ENCODE peak calls at places on chromosomes 12 and 14, in six cellular contexts. Q is IMR-90, Y is HepG2, R is GM12878, T is A549, B is SK-N-SH. G is an unnamed sample.

GRCh38 chr12:73159952-73160351 is 887.8 kb downstream of the TRHDE start:
- DNase-seq in R (no peak), B (no peak), T (no peak), Q (no peak), Y (no peak), G (no peak)

GRCh38 chr14:88297306-88297705 is 25.8 kb downstream of the KCNK10 start:
- DNase-seq in Y (no peak), Q (no peak), B (no peak), R (no peak), T (no peak), G (no peak)

GRCh38 chr12:53207042-53207441 is at the start of gene ITGB7:
- DNase-seq in T (no peak), Q (no peak), Y (no peak), B (no peak), R (peak; percentile 64), G (peak; percentile 50)

GRCh38 chr14:35999264-35999663 is 173.1 kb downstream of the BRMS1L start:
- DNase-seq in Y (no peak), R (no peak), Q (no peak), T (no peak), B (no peak), G (no peak)

GRCh38 chr14:54354968-54355641 is 41.7 kb upstream of the CDKN3 start:
- DNase-seq in B (no peak), Q (no peak), Y (no peak), R (no peak), T (no peak), G (no peak)

GRCh38 chr12:47698631-47699030 is 7.2 kb downstream of the RPAP3 start:
- DNase-seq in B (no peak), T (no peak), R (no peak), Y (no peak), Q (no peak), G (no peak)

GRCh38 chr12:85425926-85426325 is 145.9 kb downstream of the ALX1 start:
- DNase-seq in Q (no peak), Y (no peak), B (no peak), R (no peak), T (no peak), G (no peak)

GRCh38 chr12:48165089-48166031 is 8.0 kb upstream of the ASB8 start:
- DNase-seq in B (peak; percentile 67), Q (peak; percentile 68), R (peak; percentile 45), T (peak; percentile 75), Y (peak; percentile 44), G (peak; percentile 77)

GRCh38 chr12:43338848-43339526 is 213.0 kb downstream of the ADAMTS20 start:
- DNase-seq in B (peak; percentile 31), Q (peak; percentile 76), T (peak; percentile 24), Y (peak; percentile 2), R (peak; percentile 42), G (no peak)

GRCh38 chr12:8145754-8146415 is 10.9 kb upstream of the ZNF705A start:
- DNase-seq in Y (no peak), R (no peak), B (no peak), T (no peak), Q (peak; percentile 85), G (no peak)

GRCh38 chr12:104964167-104964566 is 6.1 kb upstream of the SLC41A2 start:
- DNase-seq in T (no peak), Y (no peak), Q (no peak), B (no peak), R (no peak), G (no peak)

GRCh38 chr14:105517096-105517495 is 9.3 kb upstream of the TMEM121 start:
- DNase-seq in T (no peak), Y (no peak), R (no peak), Q (no peak), B (no peak), G (no peak)
- TF ChIP-seq RFX5 in T (no peak), Y (no peak), R (no peak), Q (no peak), B (no peak), G (no peak)

GRCh38 chr12:70178038-70178437 is 65.2 kb upstream of the CNOT2 start:
- DNase-seq in Y (no peak), B (peak; percentile 2), T (no peak), Q (no peak), R (no peak), G (no peak)
- TF ChIP-seq RFX5 in Y (no peak), B (no peak), T (no peak), Q (no peak), R (no peak), G (no peak)

DNA sequence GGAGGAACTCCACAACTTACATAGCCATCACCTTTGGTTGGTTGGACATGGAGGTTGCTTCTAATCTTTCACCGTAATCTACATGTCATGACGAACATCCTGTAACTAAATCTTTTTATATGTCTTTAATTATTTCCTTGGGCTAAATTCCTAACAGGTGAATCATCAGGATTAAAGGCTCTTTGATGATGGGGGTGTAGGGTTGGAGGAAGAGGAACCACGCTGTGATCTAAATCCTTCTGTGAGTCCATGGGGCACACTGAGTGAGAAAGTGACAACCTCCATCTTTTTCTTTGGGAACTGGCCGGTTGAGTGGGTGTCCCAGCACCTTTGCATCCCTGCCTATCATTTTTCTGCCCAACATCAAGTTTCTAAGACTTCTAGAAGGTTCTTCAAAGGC is 31.1 kb upstream of the MAP1LC3B2 start:
- DNase-seq in Q (peak; percentile 56), B (no peak), T (peak; percentile 91), Y (no peak), R (no peak), G (no peak)
- TF ChIP-seq RFX5 in Q (no peak), B (no peak), T (no peak), Y (no peak), R (no peak), G (no peak)

GRCh38 chr14:20857207-20857606 is 34.0 kb upstream of the RNASE3 start:
- DNase-seq in Q (no peak), T (no peak), Y (no peak), B (no peak), R (no peak), G (no peak)

GRCh38 chr14:20857630-20858261 is 33.4 kb upstream of the RNASE3 start:
- DNase-seq in R (no peak), Y (peak; percentile 50), Q (peak; percentile 34), B (peak; percentile 52), T (peak; percentile 56), G (peak; percentile 66)

DNA sequence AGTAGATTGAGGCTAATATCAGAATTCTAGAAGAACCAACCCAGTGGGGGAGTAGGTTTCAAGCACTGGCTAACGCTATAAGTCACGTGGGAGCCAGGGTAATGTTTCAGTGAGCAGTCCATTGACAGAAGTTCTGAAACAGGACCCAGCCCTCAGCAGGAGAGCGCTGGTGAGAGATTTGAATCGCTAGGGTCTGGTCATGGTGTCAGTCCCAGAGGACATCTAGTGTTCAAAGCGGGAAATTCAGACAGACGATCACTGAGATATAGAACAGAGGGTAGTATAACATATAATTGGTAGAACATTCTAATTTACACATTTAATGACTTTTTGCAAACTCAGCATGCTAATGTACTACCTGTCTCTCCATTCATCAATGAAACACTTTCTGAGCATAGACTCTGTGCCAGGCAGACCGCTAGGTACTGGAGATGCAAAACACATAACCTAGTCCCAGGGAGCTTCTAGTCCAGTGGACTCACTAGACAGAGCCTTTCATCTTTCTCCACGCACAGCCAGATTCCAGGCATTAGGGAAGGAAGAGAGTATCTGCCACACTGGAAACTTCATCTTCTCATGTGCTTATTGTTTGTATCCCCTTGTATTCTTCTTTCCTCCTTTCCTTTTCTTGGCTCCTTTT is 35.4 kb upstream of the RNASE3 start:
- DNase-seq in Q (peak; percentile 59), R (peak; percentile 21), T (peak; percentile 83), B (peak; percentile 42), Y (peak; percentile 79), G (peak; percentile 48)
- TF ChIP-seq RFX5 in Q (no peak), R (no peak), T (no peak), B (no peak), Y (no peak), G (no peak)

DNA sequence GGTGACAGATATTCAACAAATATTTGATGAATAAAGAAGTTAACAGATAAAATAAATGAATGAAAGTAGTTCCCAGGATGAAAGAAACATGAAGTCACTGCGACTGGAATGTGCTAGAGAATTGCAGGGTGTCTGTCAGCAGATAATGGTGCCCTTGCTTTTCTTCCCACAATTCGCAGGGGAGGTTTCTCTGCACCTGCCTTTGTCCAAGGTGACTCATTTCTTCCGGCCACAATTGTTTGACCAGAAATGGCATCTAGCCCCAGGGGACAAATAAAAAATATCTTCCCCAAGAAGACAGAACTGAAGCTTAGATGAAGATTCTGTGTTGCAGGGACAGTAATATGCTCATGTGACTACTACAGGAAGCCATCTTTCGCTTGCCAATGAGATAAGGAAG is 316.1 kb upstream of the TBX3 start:
- DNase-seq in T (peak; percentile 82), Y (peak; percentile 52), R (peak; percentile 31), Q (peak; percentile 54), B (no peak), G (no peak)
- TF ChIP-seq RFX5 in T (no peak), Y (no peak), R (no peak), Q (no peak), B (no peak), G (no peak)

DNA sequence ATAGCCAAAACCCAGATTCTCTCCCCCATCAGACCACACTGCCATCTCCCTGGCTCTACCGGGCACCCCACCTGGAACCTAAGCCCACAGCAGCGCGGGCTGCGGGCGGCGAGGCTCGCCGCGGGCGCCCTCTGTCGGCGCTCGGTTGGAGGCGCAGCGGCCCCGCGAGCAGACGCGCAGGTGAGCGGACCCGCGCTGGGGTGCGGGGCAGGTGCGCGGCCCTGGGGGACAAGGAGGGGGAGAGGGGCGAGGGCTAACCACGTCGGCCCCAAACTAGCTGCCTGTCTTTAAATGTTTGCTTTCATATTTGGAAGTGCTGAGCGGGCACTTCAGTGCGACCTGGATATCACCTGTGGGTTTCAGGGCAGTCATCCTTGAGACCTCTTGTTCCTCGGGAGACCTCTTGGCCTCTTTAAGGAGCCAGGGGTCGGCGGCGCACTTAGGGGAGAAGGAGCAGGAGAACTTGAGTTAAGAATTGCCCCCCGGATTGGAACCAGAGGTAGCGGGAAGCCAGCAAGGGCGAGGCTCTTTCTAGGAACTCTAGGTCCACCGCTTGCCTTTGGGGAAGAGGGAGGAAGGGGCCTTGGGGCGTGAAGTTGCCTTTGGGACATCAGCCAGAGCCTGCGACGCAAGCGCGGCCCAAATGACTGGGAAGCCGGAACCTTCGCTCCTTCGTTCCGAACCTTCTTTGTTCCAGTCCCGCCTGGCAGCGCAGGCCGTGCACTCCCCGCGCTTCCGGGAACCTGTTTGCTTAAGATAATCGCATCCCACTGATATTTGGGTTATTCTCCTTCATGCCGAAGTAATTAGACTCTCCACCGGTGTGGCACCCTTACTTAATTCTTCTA is 78.7 kb downstream of the NEDD1 start:
- DNase-seq in Q (no peak), R (no peak), Y (no peak), B (no peak), T (peak; percentile 8), G (peak; percentile 37)
- TF ChIP-seq RFX5 in Q (no peak), R (no peak), Y (no peak), B (no peak), T (no peak), G (no peak)

DNA sequence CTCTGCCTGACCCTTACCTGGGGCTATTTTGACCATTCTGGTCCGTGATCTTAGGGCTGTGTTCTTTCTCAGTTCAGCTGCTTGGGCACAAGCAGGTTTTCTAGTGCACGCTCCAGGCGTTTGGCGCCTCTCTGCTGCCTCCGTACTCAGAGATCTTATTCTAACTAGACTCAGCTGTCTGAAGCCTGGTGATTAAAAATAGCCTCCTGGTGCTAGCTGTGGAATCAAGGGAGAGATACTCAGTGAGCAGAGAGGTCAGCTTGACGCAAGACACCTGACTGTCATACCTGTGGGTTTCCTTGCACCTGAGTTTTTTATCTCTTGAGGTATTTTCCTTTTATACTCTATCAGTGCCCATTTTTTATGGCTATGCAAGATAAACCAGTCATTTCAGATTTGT is 144.8 kb downstream of the ETV6 start:
- DNase-seq in R (no peak), T (no peak), Q (no peak), B (no peak), Y (no peak), G (no peak)
- TF ChIP-seq RFX5 in R (no peak), T (no peak), Q (no peak), B (no peak), Y (no peak), G (no peak)